ENCODE peak calls at places on chromosome 19, in four cellular contexts. O is fibroblast of pulmonary artery, G is GM06990, L is caudate nucleus. C is an unnamed sample.

GRCh38 chr19:20482721-20483120 is 82.9 kb downstream of the ZNF737 start:
- DNase-seq in O (no peak), G (no peak), L (no peak), C (no peak)

GRCh38 chr19:49555600-49556411 is 24.6 kb downstream of the NOSIP start:
- DNase-seq in O (peak), G (no peak), L (no peak), C (no peak)

GRCh38 chr19:19788015-19788414 is 33.5 kb downstream of the ZNF506 start:
- DNase-seq in O (no peak), G (no peak), L (no peak), C (no peak)

GRCh38 chr19:7450243-7451223 is 38.3 kb downstream of the PEX11G start:
- DNase-seq in O (peak), G (no peak), L (no peak), C (no peak)

GRCh38 chr19:48926909-48927308 is 6.6 kb upstream of the DHDH start:
- DNase-seq in O (peak), G (no peak), L (peak), C (peak)

GRCh38 chr19:50646074-50646807 is 3.0 kb upstream of the C19orf81 start:
- DNase-seq in O (peak), G (no peak), L (no peak), C (peak)

GRCh38 chr19:7230826-7231225 is 63.4 kb downstream of the INSR start:
- DNase-seq in O (no peak), G (no peak), L (peak), C (no peak)

GRCh38 chr19:41353466-41354342 is at the start of gene TGFB1:
- DNase-seq in O (peak), G (peak), L (peak), C (no peak)

GRCh38 chr19:995051-995827 is 5.0 kb upstream of the GRIN3B start:
- DNase-seq in O (no peak), G (no peak), L (no peak), C (no peak)

GRCh38 chr19:39698535-39698934 is 5.7 kb upstream of the LGALS14 start:
- DNase-seq in O (no peak), G (no peak), L (no peak), C (no peak)

GRCh38 chr19:372306-372890 is 27.8 kb upstream of the MIER2 start:
- DNase-seq in O (peak), G (no peak), L (no peak), C (no peak)

C was measured in HS-5.